ENCODE peak calls at places on chromosomes 13 and 19, in eight cellular contexts. One of them, this sample, is unnamed.
A peak's percentile ranks its signal among the peaks of the same experiment; 100 is the strongest.

GRCh38 chr19:10654610-10655456 is 687 bp downstream of the ILF3 start:
- DNase-seq in AG08395: peak; percentile 90
- DNase-seq in stromal cell of bone marrow: no peak
- DNase-seq in WTC11: peak; percentile 87
- DNase-seq in GM18507: peak; percentile 64
- DNase-seq in head of caudate nucleus: peak; percentile 63
- DNase-seq in HFFc6: no peak
- DNase-seq in H54: peak; percentile 65
- DNase-seq in this sample: no peak

GRCh38 chr13:57629821-57630235 is 1.7 kb upstream of the PCDH17 start:
- DNase-seq in AG08395: peak; percentile 70
- DNase-seq in stromal cell of bone marrow: peak; percentile 23
- DNase-seq in WTC11: peak; percentile 98
- DNase-seq in GM18507: no peak
- DNase-seq in head of caudate nucleus: peak; percentile 99
- DNase-seq in HFFc6: no peak
- DNase-seq in H54: no peak
- DNase-seq in this sample: no peak

GRCh38 chr19:14333101-14333871 is 48.0 kb upstream of the ADGRE5 start:
- DNase-seq in AG08395: peak; percentile 75
- DNase-seq in stromal cell of bone marrow: no peak
- DNase-seq in WTC11: peak; percentile 60
- DNase-seq in GM18507: no peak
- DNase-seq in head of caudate nucleus: no peak
- DNase-seq in HFFc6: no peak
- DNase-seq in H54: peak; percentile 79
- DNase-seq in this sample: no peak

GRCh38 chr19:24054044-24054935 is 32.7 kb upstream of the ZNF254 start:
- DNase-seq in AG08395: peak; percentile 65
- DNase-seq in stromal cell of bone marrow: peak; percentile 83
- DNase-seq in WTC11: no peak
- DNase-seq in GM18507: no peak
- DNase-seq in head of caudate nucleus: no peak
- DNase-seq in HFFc6: peak; percentile 93
- DNase-seq in H54: peak; percentile 21
- DNase-seq in this sample: no peak

GRCh38 chr19:1168877-1169791 is 4.9 kb downstream of the SBNO2 start:
- DNase-seq in AG08395: peak; percentile 72
- DNase-seq in stromal cell of bone marrow: peak; percentile 47
- DNase-seq in WTC11: peak; percentile 25
- DNase-seq in GM18507: no peak
- DNase-seq in head of caudate nucleus: no peak
- DNase-seq in HFFc6: peak; percentile 85
- DNase-seq in H54: peak; percentile 87
- DNase-seq in this sample: no peak

GRCh38 chr13:27374650-27375049 is 49.8 kb upstream of the GTF3A start:
- DNase-seq in AG08395: peak; percentile 90
- DNase-seq in stromal cell of bone marrow: peak; percentile 80
- DNase-seq in WTC11: peak; percentile 66
- DNase-seq in GM18507: peak; percentile 44
- DNase-seq in head of caudate nucleus: peak; percentile 64
- DNase-seq in HFFc6: peak; percentile 82
- DNase-seq in H54: peak; percentile 65
- DNase-seq in this sample: no peak

GRCh38 chr19:41646589-41647204 is 19.8 kb upstream of the CEACAM4 start:
- DNase-seq in AG08395: no peak
- DNase-seq in stromal cell of bone marrow: no peak
- DNase-seq in WTC11: peak; percentile 71
- DNase-seq in GM18507: no peak
- DNase-seq in head of caudate nucleus: peak; percentile 10
- DNase-seq in HFFc6: no peak
- DNase-seq in H54: no peak
- DNase-seq in this sample: no peak

GRCh38 chr19:47226426-47227346 is 4.3 kb downstream of the BBC3 start:
- DNase-seq in AG08395: peak; percentile 71
- DNase-seq in stromal cell of bone marrow: no peak
- DNase-seq in WTC11: no peak
- DNase-seq in GM18507: no peak
- DNase-seq in head of caudate nucleus: peak; percentile 48
- DNase-seq in HFFc6: peak; percentile 65
- DNase-seq in H54: peak; percentile 70
- DNase-seq in this sample: peak; percentile 75

GRCh38 chr13:111345682-111346081 is 25.2 kb downstream of the TEX29 start:
- DNase-seq in AG08395: no peak
- DNase-seq in stromal cell of bone marrow: no peak
- DNase-seq in WTC11: no peak
- DNase-seq in GM18507: no peak
- DNase-seq in head of caudate nucleus: no peak
- DNase-seq in HFFc6: no peak
- DNase-seq in H54: no peak
- DNase-seq in this sample: no peak

GRCh38 chr19:45900661-45901431 is 1.6 kb downstream of the MYPOP start:
- DNase-seq in AG08395: no peak
- DNase-seq in stromal cell of bone marrow: no peak
- DNase-seq in WTC11: no peak
- DNase-seq in GM18507: no peak
- DNase-seq in head of caudate nucleus: no peak
- DNase-seq in HFFc6: no peak
- DNase-seq in H54: no peak
- DNase-seq in this sample: no peak

GRCh38 chr13:53743906-53744305 is 715.3 kb downstream of the OLFM4 start:
- DNase-seq in AG08395: no peak
- DNase-seq in stromal cell of bone marrow: no peak
- DNase-seq in WTC11: no peak
- DNase-seq in GM18507: no peak
- DNase-seq in head of caudate nucleus: no peak
- DNase-seq in HFFc6: no peak
- DNase-seq in H54: no peak
- DNase-seq in this sample: no peak

GRCh38 chr13:47426126-47426849 is 529.4 kb upstream of the HTR2A start:
- DNase-seq in AG08395: peak; percentile 73
- DNase-seq in stromal cell of bone marrow: peak; percentile 79
- DNase-seq in WTC11: no peak
- DNase-seq in GM18507: no peak
- DNase-seq in head of caudate nucleus: no peak
- DNase-seq in HFFc6: peak; percentile 78
- DNase-seq in H54: no peak
- DNase-seq in this sample: no peak

GRCh38 chr13:44899967-44900366 is 89.3 kb downstream of the NUFIP1 start:
- DNase-seq in AG08395: no peak
- DNase-seq in stromal cell of bone marrow: no peak
- DNase-seq in WTC11: no peak
- DNase-seq in GM18507: no peak
- DNase-seq in head of caudate nucleus: no peak
- DNase-seq in HFFc6: no peak
- DNase-seq in H54: no peak
- DNase-seq in this sample: no peak

GRCh38 chr19:46076031-46076880 is 35.5 kb upstream of the IGFL4 start:
- DNase-seq in AG08395: no peak
- DNase-seq in stromal cell of bone marrow: no peak
- DNase-seq in WTC11: no peak
- DNase-seq in GM18507: no peak
- DNase-seq in head of caudate nucleus: no peak
- DNase-seq in HFFc6: no peak
- DNase-seq in H54: no peak
- DNase-seq in this sample: no peak

GRCh38 chr13:30565658-30566057 is 52.1 kb upstream of the USPL1 start:
- DNase-seq in AG08395: no peak
- DNase-seq in stromal cell of bone marrow: no peak
- DNase-seq in WTC11: no peak
- DNase-seq in GM18507: no peak
- DNase-seq in head of caudate nucleus: no peak
- DNase-seq in HFFc6: no peak
- DNase-seq in H54: no peak
- DNase-seq in this sample: no peak

GRCh38 chr13:28489536-28489935 is 5.4 kb downstream of the FLT1 start:
- DNase-seq in AG08395: peak; percentile 52
- DNase-seq in stromal cell of bone marrow: no peak
- DNase-seq in WTC11: no peak
- DNase-seq in GM18507: no peak
- DNase-seq in head of caudate nucleus: no peak
- DNase-seq in HFFc6: peak; percentile 46
- DNase-seq in H54: no peak
- DNase-seq in this sample: no peak

GRCh38 chr13:20647758-20648157 is 55.7 kb upstream of the IL17D start:
- DNase-seq in AG08395: no peak
- DNase-seq in stromal cell of bone marrow: no peak
- DNase-seq in WTC11: no peak
- DNase-seq in GM18507: no peak
- DNase-seq in head of caudate nucleus: no peak
- DNase-seq in HFFc6: no peak
- DNase-seq in H54: no peak
- DNase-seq in this sample: no peak

GRCh38 chr13:23488442-23488841 is 54.9 kb upstream of the SACS start:
- DNase-seq in AG08395: no peak
- DNase-seq in stromal cell of bone marrow: no peak
- DNase-seq in WTC11: no peak
- DNase-seq in GM18507: no peak
- DNase-seq in head of caudate nucleus: no peak
- DNase-seq in HFFc6: peak; percentile 79
- DNase-seq in H54: no peak
- DNase-seq in this sample: no peak

GRCh38 chr19:9139609-9140158 is 513 bp upstream of the ZNF317 start:
- DNase-seq in AG08395: no peak
- DNase-seq in stromal cell of bone marrow: no peak
- DNase-seq in WTC11: no peak
- DNase-seq in GM18507: no peak
- DNase-seq in head of caudate nucleus: peak; percentile 17
- DNase-seq in HFFc6: no peak
- DNase-seq in H54: no peak
- DNase-seq in this sample: no peak

GRCh38 chr19:17972230-17972629 is 5.3 kb downstream of the KCNN1 start:
- DNase-seq in AG08395: no peak
- DNase-seq in stromal cell of bone marrow: no peak
- DNase-seq in WTC11: no peak
- DNase-seq in GM18507: no peak
- DNase-seq in head of caudate nucleus: no peak
- DNase-seq in HFFc6: no peak
- DNase-seq in H54: no peak
- DNase-seq in this sample: no peak

GRCh38 chr13:37486171-37486661 is 112.4 kb downstream of the POSTN start:
- DNase-seq in AG08395: no peak
- DNase-seq in stromal cell of bone marrow: no peak
- DNase-seq in WTC11: no peak
- DNase-seq in GM18507: no peak
- DNase-seq in head of caudate nucleus: no peak
- DNase-seq in HFFc6: no peak
- DNase-seq in H54: no peak
- DNase-seq in this sample: no peak

GRCh38 chr13:54953786-54954185 is 1925.2 kb downstream of the OLFM4 start:
- DNase-seq in AG08395: no peak
- DNase-seq in stromal cell of bone marrow: no peak
- DNase-seq in WTC11: no peak
- DNase-seq in GM18507: no peak
- DNase-seq in head of caudate nucleus: no peak
- DNase-seq in HFFc6: no peak
- DNase-seq in H54: no peak
- DNase-seq in this sample: no peak

GRCh38 chr13:33827152-33827551 is 9.2 kb downstream of the RFC3 start:
- DNase-seq in AG08395: no peak
- DNase-seq in stromal cell of bone marrow: no peak
- DNase-seq in WTC11: no peak
- DNase-seq in GM18507: no peak
- DNase-seq in head of caudate nucleus: no peak
- DNase-seq in HFFc6: no peak
- DNase-seq in H54: no peak
- DNase-seq in this sample: no peak

GRCh38 chr19:50567882-50568281 is 353 bp downstream of the LRRC4B start:
- DNase-seq in AG08395: no peak
- DNase-seq in stromal cell of bone marrow: no peak
- DNase-seq in WTC11: no peak
- DNase-seq in GM18507: no peak
- DNase-seq in head of caudate nucleus: no peak
- DNase-seq in HFFc6: no peak
- DNase-seq in H54: no peak
- DNase-seq in this sample: no peak

GRCh38 chr13:41061914-41062837 is 867 bp downstream of the WBP4 start:
- DNase-seq in AG08395: peak; percentile 56
- DNase-seq in stromal cell of bone marrow: no peak
- DNase-seq in WTC11: no peak
- DNase-seq in GM18507: no peak
- DNase-seq in head of caudate nucleus: no peak
- DNase-seq in HFFc6: peak; percentile 40
- DNase-seq in H54: no peak
- DNase-seq in this sample: no peak

This sample was measured in GM12864.